ENCODE peak calls at places on chromosome 10, in ten cellular contexts. A, U, C, R, B, Z, E, L, P and G are unnamed samples.

GRCh38 chr10:19811517-19811916 is 4.7 kb upstream of the PLXDC2 start:
- DNase-seq in R (peak), Z (peak), B (peak), E (no peak), C (no peak), A (peak), U (peak), L (peak), P (no peak), G (no peak)

GRCh38 chr10:129031233-129032150 is 435.5 kb upstream of the MGMT start:
- DNase-seq in P (peak), U (peak), A (peak), E (peak), L (peak), B (no peak), Z (peak), C (peak), R (peak), G (no peak)

GRCh38 chr10:100741386-100742066 is 3.9 kb upstream of the PAX2 start:
- DNase-seq in A (no peak), C (no peak), B (no peak), U (no peak), Z (no peak), R (no peak), P (no peak), L (no peak), E (no peak), G (no peak)

GRCh38 chr10:27388761-27389399 is 115.2 kb upstream of the RAB18 start:
- DNase-seq in A (no peak), L (no peak), B (no peak), U (no peak), R (peak), C (no peak), E (no peak), P (no peak), Z (no peak), G (no peak)

GRCh38 chr10:79340646-79341244 is 6.5 kb upstream of the PPIF start:
- DNase-seq in L (no peak), B (no peak), E (no peak), C (no peak), U (no peak), R (no peak), Z (no peak), P (no peak), A (no peak), G (no peak)

GRCh38 chr10:127148066-127148932 is 48.1 kb downstream of the INSYN2A start:
- DNase-seq in C (no peak), E (no peak), R (peak), L (peak), P (no peak), Z (peak), U (peak), B (no peak), A (no peak), G (no peak)

GRCh38 chr10:103575416-103576075 is 82.0 kb downstream of the NEURL1 start:
- DNase-seq in L (no peak), P (no peak), R (no peak), E (no peak), Z (no peak), C (no peak), U (no peak), A (no peak), B (no peak), G (no peak)

GRCh38 chr10:34292178-34292565 is 522.9 kb downstream of the PARD3 start:
- DNase-seq in P (no peak), E (no peak), U (no peak), B (no peak), Z (no peak), R (peak), L (no peak), C (no peak), A (no peak), G (no peak)